ENCODE peak calls at places on chromosomes 7 and 10, in four cellular contexts. G is progenitor cell of endocrine pancreas, S is AG04449, C is BJ. Y is an unnamed sample.

GRCh38 chr7:24229481-24230226 is 54.3 kb upstream of the NPY start:
- DNase-seq in G (no peak), S (no peak), C (no peak), Y (no peak)

GRCh38 chr7:48638041-48638440 is 286.3 kb upstream of the CDC14C start:
- DNase-seq in G (no peak), S (no peak), C (no peak), Y (no peak)

GRCh38 chr10:131779661-131780394 is 121.0 kb upstream of the PPP2R2D start:
- DNase-seq in G (no peak), S (no peak), C (no peak), Y (no peak)

GRCh38 chr10:77919713-77920108 is 6.8 kb downstream of the DLG5 start:
- DNase-seq in G (no peak), S (no peak), C (no peak), Y (no peak)

GRCh38 chr10:79070611-79071534 is 2.1 kb downstream of the ZMIZ1 start:
- DNase-seq in G (peak; percentile 36), S (no peak), C (no peak), Y (no peak)

GRCh38 chr10:12350167-12350872 is 973 bp downstream of the CAMK1D start:
- DNase-seq in G (peak; percentile 14), S (no peak), C (no peak), Y (no peak)

GRCh38 chr10:100612601-100613595 is 77.2 kb downstream of the HIF1AN start:
- DNase-seq in G (no peak), S (no peak), C (no peak), Y (no peak)

GRCh38 chr10:50862719-50863118 is 22.7 kb downstream of the A1CF start:
- DNase-seq in G (no peak), S (no peak), C (no peak), Y (no peak)

GRCh38 chr10:133258818-133259602 is 17.7 kb downstream of the ADAM8 start:
- DNase-seq in G (no peak), S (peak; percentile 93), C (peak; percentile 96), Y (peak; percentile 98)

GRCh38 chr10:33201971-33202370 is 132.5 kb downstream of the NRP1 start:
- DNase-seq in G (no peak), S (no peak), C (no peak), Y (no peak)

GRCh38 chr10:18224626-18225445 is 84.6 kb downstream of the CACNB2 start:
- DNase-seq in G (no peak), S (no peak), C (no peak), Y (no peak)

GRCh38 chr7:91628742-91629141 is 251.8 kb downstream of the MTERF1 start:
- DNase-seq in G (no peak), S (no peak), C (no peak), Y (no peak)

GRCh38 chr10:48792121-48792520 is 107.4 kb downstream of the WDFY4 start:
- DNase-seq in G (no peak), S (no peak), C (no peak), Y (no peak)

GRCh38 chr7:107768263-107768662 is 24.3 kb downstream of the CBLL1 start:
- DNase-seq in G (no peak), S (no peak), C (no peak), Y (no peak)

GRCh38 chr7:107778283-107778682 is 24.7 kb downstream of the SLC26A3 start:
- DNase-seq in G (no peak), S (no peak), C (no peak), Y (no peak)

GRCh38 chr7:107777702-107778101 is 25.3 kb downstream of the SLC26A3 start:
- DNase-seq in G (no peak), S (no peak), C (no peak), Y (no peak)

GRCh38 chr7:107767391-107767790 is 23.4 kb downstream of the CBLL1 start:
- DNase-seq in G (no peak), S (no peak), C (no peak), Y (no peak)

DNA sequence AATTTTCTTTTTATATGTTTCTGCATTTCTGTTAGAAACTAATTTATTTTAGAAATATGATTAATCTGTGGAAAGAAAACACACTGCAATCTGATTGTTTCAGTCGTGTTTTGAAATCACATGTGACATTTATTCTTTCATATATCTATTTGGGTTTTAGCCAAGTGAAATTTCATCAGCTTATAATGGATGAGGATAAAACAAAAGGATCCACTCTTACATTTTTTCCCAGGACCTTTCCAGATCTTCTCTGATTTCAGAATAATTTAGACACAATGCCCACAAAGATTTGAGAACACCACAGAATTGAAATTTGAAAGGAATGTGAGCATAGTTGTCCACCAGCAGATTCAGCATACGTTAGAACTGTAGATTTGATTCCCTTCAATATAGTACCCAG is 29.1 kb downstream of the CBLL1 start:
- DNase-seq in G (no peak), S (no peak), C (no peak), Y (no peak)
- TF ChIP-seq CTCF in G (no peak), S (no peak), C (no peak), Y (no peak)

GRCh38 chr7:74203157-74203556 is 6.6 kb upstream of the LAT2 start:
- DNase-seq in G (no peak), S (no peak), C (no peak), Y (no peak)
- TF ChIP-seq CTCF in G (peak; percentile 59), S (peak; percentile 62), C (peak; percentile 67), Y (peak; percentile 61)

GRCh38 chr10:70478191-70479160 is at the start of gene PALD1:
- DNase-seq in G (peak; percentile 31), S (no peak), C (no peak), Y (peak; percentile 27)
- TF ChIP-seq CTCF in G (peak; percentile 10), S (peak; percentile 3), C (peak; percentile 21), Y (no peak)

GRCh38 chr7:37344886-37345579 is 103.6 kb downstream of the ELMO1 start:
- DNase-seq in G (no peak), S (no peak), C (no peak), Y (no peak)

GRCh38 chr7:37341033-37341630 is 107.5 kb downstream of the ELMO1 start:
- DNase-seq in G (no peak), S (no peak), C (no peak), Y (no peak)

GRCh38 chr7:37346761-37347160 is 101.9 kb downstream of the ELMO1 start:
- DNase-seq in G (no peak), S (no peak), C (no peak), Y (no peak)

GRCh38 chr7:37342170-37342569 is 106.5 kb downstream of the ELMO1 start:
- DNase-seq in G (no peak), S (no peak), C (no peak), Y (no peak)

GRCh38 chr7:37342665-37343471 is 105.8 kb downstream of the ELMO1 start:
- DNase-seq in G (no peak), S (no peak), C (no peak), Y (no peak)
- TF ChIP-seq CTCF in G (no peak), S (no peak), C (no peak), Y (no peak)

DNA sequence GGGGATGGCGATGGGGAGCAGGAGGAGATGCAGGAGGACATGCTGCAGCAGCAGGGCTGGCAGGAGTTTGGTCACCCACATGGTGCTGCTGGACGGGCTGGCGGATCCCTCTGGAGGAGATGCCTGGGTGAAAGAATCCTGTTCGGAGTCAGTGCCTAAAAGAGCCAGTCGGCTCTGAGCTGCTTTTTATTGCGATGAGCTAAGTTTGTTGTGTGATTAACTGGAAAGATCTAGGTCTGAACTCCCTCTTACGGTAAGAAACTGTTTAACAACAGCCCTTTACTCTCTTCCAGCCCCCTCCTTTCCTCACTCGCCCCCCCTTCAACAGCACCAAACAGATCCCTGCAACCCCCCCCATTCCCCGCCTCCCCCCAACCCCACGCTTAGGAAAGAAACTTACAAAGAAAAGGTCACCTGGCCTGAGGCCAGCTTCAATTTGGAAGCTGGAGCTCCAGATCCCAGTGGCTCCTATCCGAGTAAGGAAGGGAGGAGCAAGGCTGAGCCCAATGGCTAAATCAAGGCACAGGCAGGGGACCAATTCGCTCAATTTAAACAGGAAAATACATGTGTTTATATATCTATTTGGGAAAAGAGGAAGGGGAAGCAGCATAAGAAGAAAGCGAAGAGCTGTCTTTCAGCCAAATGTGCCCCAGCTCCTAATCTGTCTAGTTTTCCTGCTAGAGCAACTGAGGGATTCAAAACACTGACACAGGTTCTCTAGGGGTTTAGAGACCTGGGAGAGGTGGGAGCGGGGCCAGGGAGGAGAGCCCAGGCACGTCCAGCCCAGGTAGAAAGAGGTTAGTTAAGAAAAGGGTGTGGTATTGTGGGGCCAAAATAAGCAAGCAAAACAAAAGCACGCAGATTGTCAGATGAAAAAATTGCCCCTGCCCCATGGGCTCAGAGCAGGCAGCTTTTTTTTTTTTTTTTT is at the start of gene HGF:
- DNase-seq in G (no peak), S (no peak), C (peak; percentile 19), Y (peak; percentile 54)
- TF ChIP-seq CTCF in G (no peak), S (peak; percentile 6), C (peak; percentile 37), Y (peak; percentile 10)

GRCh38 chr10:122113161-122113944 is 124.4 kb downstream of the TACC2 start:
- DNase-seq in G (peak; percentile 66), S (no peak), C (no peak), Y (no peak)
- TF ChIP-seq CTCF in G (peak; percentile 71), S (peak; percentile 75), C (peak; percentile 66), Y (peak; percentile 54)

GRCh38 chr10:117163061-117163953 is 25.2 kb upstream of the VAX1 start:
- DNase-seq in G (peak; percentile 36), S (no peak), C (no peak), Y (no peak)
- TF ChIP-seq CTCF in G (peak; percentile 47), S (no peak), C (peak; percentile 30), Y (no peak)

Y was measured in HFF-Myc.